ENCODE peak calls at places on chromosomes 1 and 21, in five cellular contexts. K is AG10803; O is CD8-positive, alpha-beta T cell; M is ascending aorta; P is lower lobe of right lung. R is an unnamed sample.

GRCh38 chr1:89974701-89975470 is 20.0 kb upstream of the ZNF326 start:
- DNase-seq in K (peak), O (no peak), M (no peak), P (no peak), R (no peak)

GRCh38 chr1:43388021-43388575 is 1.5 kb downstream of the MED8 start:
- DNase-seq in K (peak), O (no peak), M (no peak), P (no peak), R (no peak)

GRCh38 chr1:61207416-61207815 is 125.1 kb downstream of the NFIA start:
- DNase-seq in K (peak), O (no peak), M (no peak), P (no peak), R (no peak)

GRCh38 chr1:211736351-211736915 is 61.0 kb upstream of the NEK2 start:
- DNase-seq in K (no peak), O (no peak), M (no peak), P (no peak), R (no peak)

GRCh38 chr1:198462365-198463025 is 78.0 kb downstream of the ATP6V1G3 start:
- DNase-seq in K (peak), O (no peak), M (no peak), P (no peak), R (no peak)

GRCh38 chr1:111192643-111193519 is 7.6 kb downstream of the DENND2D start:
- DNase-seq in K (peak), O (no peak), M (no peak), P (no peak), R (no peak)

GRCh38 chr1:161039546-161039945 is 782 bp upstream of the TSTD1 start:
- DNase-seq in K (no peak), O (no peak), M (no peak), P (no peak), R (no peak)

GRCh38 chr1:119605686-119606085 is 42.4 kb downstream of the ZNF697 start:
- DNase-seq in K (no peak), O (no peak), M (no peak), P (no peak), R (no peak)

GRCh38 chr1:177953549-177953948 is 16.3 kb downstream of the SEC16B start:
- DNase-seq in K (no peak), O (no peak), M (no peak), P (no peak), R (no peak)

GRCh38 chr1:153763365-153764225 is 11.6 kb upstream of the SLC27A3 start:
- DNase-seq in K (no peak), O (no peak), M (no peak), P (no peak), R (no peak)

GRCh38 chr1:938088-938683 is 14.5 kb downstream of the SAMD11 start:
- DNase-seq in K (no peak), O (no peak), M (no peak), P (no peak), R (no peak)
- TF ChIP-seq CTCF in K (peak), O (no peak), M (peak), P (peak), R (no peak)

DNA sequence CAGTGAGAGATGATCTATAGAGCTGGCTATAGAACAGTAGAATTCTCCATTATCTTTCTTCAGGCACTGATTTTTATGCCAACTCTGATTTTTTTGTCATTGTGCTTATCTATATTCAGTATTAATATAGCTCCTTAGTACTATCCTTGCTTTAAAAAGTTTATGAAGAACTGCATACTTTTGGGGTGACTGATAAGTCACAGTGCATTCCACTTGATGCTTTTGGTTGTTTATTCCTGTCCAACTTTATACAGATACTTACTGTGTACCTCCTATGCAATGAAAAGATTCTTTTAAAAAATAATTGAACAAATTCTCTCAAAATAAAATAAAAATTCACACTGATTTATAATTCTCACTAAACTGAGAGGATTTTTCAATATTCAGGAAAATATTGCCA is 71.6 kb downstream of the COL24A1 start:
- DNase-seq in K (peak), O (no peak), M (no peak), P (no peak), R (no peak)
- TF ChIP-seq CTCF in K (no peak), O (no peak), M (no peak), P (no peak), R (no peak)

DNA sequence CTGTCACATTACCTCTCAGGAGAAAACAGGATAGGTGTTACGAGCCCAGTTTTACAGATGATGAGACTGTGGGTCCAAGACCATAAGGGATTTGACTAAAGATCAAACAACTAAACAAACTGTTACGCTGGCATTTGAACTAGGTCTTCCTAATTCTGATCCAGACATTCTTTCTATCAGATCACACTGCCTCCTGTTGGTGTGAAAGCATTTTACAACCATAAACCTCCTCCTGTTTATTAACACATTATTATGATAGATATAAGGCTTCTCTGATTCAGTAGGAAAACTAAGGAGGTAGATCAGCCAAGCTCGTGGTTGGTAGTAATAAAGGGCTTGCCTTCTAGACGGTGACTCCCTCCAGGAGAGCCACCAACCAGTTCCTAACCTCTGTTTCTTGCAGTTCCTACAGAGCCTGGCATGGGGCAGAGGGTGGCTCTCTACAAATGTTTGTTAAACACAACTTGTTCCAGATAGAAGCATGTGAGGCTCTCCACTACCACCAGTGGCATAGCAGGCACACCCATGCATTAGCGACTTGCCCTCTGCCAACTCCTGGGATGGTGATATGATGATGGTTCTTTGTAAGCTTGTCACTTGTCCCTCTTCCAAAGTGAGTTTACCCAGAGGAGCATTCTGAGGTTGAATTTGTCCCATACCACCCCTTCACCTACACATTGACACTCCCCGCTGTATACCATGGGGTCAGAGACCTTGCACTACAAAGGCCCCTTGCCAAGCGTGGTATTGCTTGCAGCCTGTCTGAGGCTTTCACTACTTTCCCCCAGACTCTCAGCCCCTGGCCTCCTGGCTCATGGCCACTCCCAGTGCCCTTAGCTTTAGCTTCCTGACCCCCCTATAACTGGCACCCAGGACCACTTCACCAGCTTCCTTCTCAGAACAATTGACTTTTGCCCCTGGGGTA is 96.4 kb upstream of the HOOK1 start:
- DNase-seq in K (no peak), O (no peak), M (no peak), P (no peak), R (no peak)
- TF ChIP-seq CTCF in K (peak), O (peak), M (peak), P (peak), R (peak)

DNA sequence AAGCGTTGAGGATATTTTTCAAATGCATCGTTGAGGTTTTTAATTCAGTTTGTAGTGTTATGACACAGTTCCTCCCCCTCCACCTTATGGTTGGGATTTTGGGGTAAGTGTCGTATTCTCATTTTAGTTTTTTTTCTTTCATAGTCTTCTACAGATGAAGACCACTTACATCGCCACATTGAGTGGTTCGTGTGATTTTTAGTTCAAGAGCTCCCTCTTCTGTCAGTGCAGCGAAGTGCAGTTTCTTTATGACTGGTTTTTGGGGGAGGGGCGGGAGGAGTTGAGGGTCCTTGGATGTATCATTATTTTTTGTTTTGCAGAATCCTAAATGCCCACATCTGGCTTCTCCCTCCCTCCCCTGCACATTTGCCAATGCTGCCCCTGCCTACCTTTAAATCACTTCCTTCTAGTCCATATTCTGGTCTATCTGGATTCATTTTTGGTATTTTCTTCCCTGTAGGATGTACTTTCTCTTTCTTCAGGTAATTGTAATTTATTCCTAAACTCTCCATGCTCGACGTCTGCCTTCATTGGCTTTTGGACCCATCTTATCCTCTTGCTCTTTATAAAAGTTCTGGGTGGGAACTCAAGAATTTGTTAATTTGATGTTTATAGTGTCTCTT is 433.1 kb downstream of the CAMTA1 start:
- DNase-seq in K (peak), O (no peak), M (no peak), P (no peak), R (peak)
- TF ChIP-seq CTCF in K (peak), O (no peak), M (peak), P (peak), R (peak)

GRCh38 chr21:36591326-36591970 is 107.5 kb upstream of the SIM2 start:
- DNase-seq in K (no peak), O (no peak), M (no peak), P (no peak), R (no peak)

DNA sequence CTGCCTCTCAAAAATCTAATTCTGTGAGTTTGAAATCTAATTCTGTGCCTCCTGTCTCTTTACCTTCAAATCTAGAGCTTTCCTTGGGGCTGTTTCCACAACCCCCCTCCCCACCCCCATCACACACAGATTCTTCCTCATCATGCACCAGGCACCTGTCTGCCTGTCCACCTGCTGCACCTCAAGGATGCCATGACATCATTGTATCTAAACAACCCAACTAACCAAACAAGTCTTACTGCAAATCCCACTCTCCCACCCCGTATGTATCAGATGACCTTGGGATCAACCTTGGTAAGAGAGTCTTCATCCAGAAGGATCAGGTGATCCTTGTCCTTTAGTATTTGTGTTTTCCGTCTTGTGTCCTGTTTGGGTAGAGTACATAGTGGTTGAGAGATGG is 102.7 kb upstream of the SIM2 start:
- DNase-seq in K (no peak), O (no peak), M (no peak), P (no peak), R (no peak)
- TF ChIP-seq CTCF in K (no peak), O (no peak), M (no peak), P (no peak), R (no peak)

GRCh38 chr1:156063997-156064285 is 3.0 kb downstream of the RAB25 start:
- DNase-seq in K (no peak), O (no peak), M (no peak), P (no peak), R (no peak)

GRCh38 chr1:156064615-156065014 is 3.7 kb downstream of the RAB25 start:
- DNase-seq in K (no peak), O (no peak), M (no peak), P (no peak), R (no peak)

GRCh38 chr1:156062189-156062588 is 1.2 kb downstream of the RAB25 start:
- DNase-seq in K (no peak), O (no peak), M (no peak), P (no peak), R (no peak)

GRCh38 chr1:156065212-156065611 is 4.3 kb downstream of the RAB25 start:
- DNase-seq in K (no peak), O (no peak), M (no peak), P (no peak), R (no peak)

DNA sequence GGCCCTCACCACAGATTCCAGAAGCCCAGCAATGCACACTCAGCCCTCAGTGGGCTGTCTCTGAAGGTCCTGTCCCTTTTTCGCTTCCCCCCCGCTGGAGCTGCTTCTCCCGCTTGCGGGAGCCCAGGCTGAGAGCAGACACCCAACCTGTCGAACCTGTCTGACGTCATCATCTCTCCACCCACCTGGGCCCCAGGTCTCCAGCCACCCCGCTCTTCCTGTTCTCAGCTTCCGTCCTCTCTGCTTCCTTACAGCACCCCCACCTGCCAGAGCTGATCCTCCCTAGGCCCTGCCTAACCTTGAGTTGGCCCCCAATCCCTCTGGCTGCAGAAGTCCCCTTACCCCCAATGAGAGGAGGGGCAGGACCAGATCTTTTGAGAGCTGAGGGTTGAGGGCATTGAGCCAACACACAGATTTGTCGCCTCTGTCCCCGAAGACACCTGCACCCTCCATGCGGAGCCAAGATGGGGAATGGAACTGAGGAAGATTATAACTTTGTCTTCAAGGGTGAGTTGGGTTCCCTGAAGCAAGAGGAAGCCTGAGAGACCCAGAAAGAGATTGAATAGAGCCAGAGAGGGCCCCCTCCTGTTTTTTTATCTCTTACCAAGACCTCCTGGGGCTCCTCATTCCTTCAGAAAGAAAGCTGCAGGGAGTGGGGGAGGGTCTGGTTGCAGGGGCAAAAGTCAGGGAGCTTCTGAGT is at the start of gene RAB25:
- DNase-seq in K (no peak), O (no peak), M (no peak), P (peak), R (no peak)
- TF ChIP-seq CTCF in K (no peak), O (no peak), M (no peak), P (no peak), R (no peak)

GRCh38 chr1:35769188-35769758 is 505 bp downstream of the CLSPN start:
- DNase-seq in K (peak), O (peak), M (peak), P (peak), R (peak)
- TF ChIP-seq CTCF in K (peak), O (no peak), M (no peak), P (peak), R (no peak)

GRCh38 chr1:45752441-45753052 is 2.1 kb upstream of the IPP start:
- DNase-seq in K (peak), O (no peak), M (no peak), P (no peak), R (no peak)

GRCh38 chr1:45752014-45752413 is 1.6 kb upstream of the IPP start:
- DNase-seq in K (no peak), O (no peak), M (no peak), P (no peak), R (no peak)

GRCh38 chr1:45753248-45754037 is 3.0 kb upstream of the IPP start:
- DNase-seq in K (no peak), O (no peak), M (no peak), P (no peak), R (no peak)

GRCh38 chr1:45746922-45747321 is 3.5 kb downstream of the IPP start:
- DNase-seq in K (no peak), O (no peak), M (no peak), P (no peak), R (no peak)

GRCh38 chr1:45750298-45751038 is at the start of gene IPP:
- DNase-seq in K (peak), O (peak), M (peak), P (peak), R (peak)
- TF ChIP-seq CTCF in K (peak), O (no peak), M (peak), P (peak), R (no peak)

R was measured in glutamatergic neuron.